ENCODE peak calls at places on chromosomes 1 and 21, in eight cellular contexts. G is psoas muscle, A is upper lobe of right lung, S is astrocyte, L is Peyer's patch, M is nephron progenitor cell, H is astrocyte of the spinal cord, I is transverse colon. U is an unnamed sample.

GRCh38 chr1:168708698-168709406 is 20.2 kb downstream of the DPT start:
- DNase-seq in I (no peak), L (no peak), H (no peak), G (no peak), S (no peak), M (no peak), A (no peak), U (no peak)

GRCh38 chr1:210557426-210558077 is 228.8 kb downstream of the HHAT start:
- DNase-seq in L (no peak), I (no peak), M (no peak), G (no peak), A (no peak), S (no peak), H (no peak), U (no peak)

GRCh38 chr1:198879711-198880306 is 241.0 kb downstream of the PTPRC start:
- DNase-seq in H (peak), S (peak), G (no peak), M (no peak), A (no peak), L (no peak), I (no peak), U (no peak)

GRCh38 chr21:41470054-41470453 is 37.9 kb downstream of the TMPRSS2 start:
- DNase-seq in A (no peak), G (no peak), S (no peak), H (no peak), M (no peak), L (peak), I (no peak), U (no peak)

GRCh38 chr1:44811714-44812151 is 3.4 kb downstream of the BTBD19 start:
- DNase-seq in L (peak), M (no peak), I (no peak), H (peak), S (peak), A (peak), G (no peak), U (no peak)

GRCh38 chr21:46550511-46550941 is 54.4 kb downstream of the S100B start:
- DNase-seq in L (no peak), A (no peak), G (no peak), H (no peak), I (no peak), M (no peak), S (no peak), U (no peak)

GRCh38 chr1:87980494-87980893 is 651.8 kb downstream of the LMO4 start:
- DNase-seq in I (no peak), L (no peak), G (no peak), H (no peak), M (no peak), A (no peak), S (no peak), U (no peak)

GRCh38 chr1:165288301-165289120 is 68.0 kb downstream of the LMX1A start:
- DNase-seq in A (no peak), H (no peak), S (no peak), M (peak), I (peak), L (no peak), G (no peak), U (no peak)

GRCh38 chr1:39047374-39048229 is 21.5 kb downstream of the NDUFS5 start:
- DNase-seq in I (no peak), A (no peak), S (peak), L (no peak), M (no peak), H (peak), G (peak), U (no peak)

GRCh38 chr1:100791586-100791985 is 72.0 kb downstream of the VCAM1 start:
- DNase-seq in H (no peak), S (peak), G (no peak), L (no peak), A (no peak), M (no peak), I (no peak), U (no peak)

GRCh38 chr1:53765656-53766055 is 26.7 kb upstream of the GLIS1 start:
- DNase-seq in A (no peak), G (no peak), I (no peak), L (no peak), H (peak), S (peak), M (no peak), U (no peak)

GRCh38 chr21:36400719-36401118 is 15.5 kb downstream of the CHAF1B start:
- DNase-seq in S (no peak), M (no peak), I (no peak), L (no peak), H (no peak), G (no peak), A (no peak), U (no peak)

GRCh38 chr21:37551406-37552355 is 185.1 kb downstream of the DYRK1A start:
- DNase-seq in M (no peak), I (no peak), A (no peak), L (no peak), H (peak), G (peak), S (no peak), U (no peak)

GRCh38 chr1:39105841-39106765 is 80.0 kb downstream of the NDUFS5 start:
- DNase-seq in M (peak), I (peak), A (peak), L (no peak), G (peak), H (peak), S (no peak), U (peak)

GRCh38 chr1:29655145-29655544 is 418.8 kb downstream of the PTPRU start:
- DNase-seq in I (no peak), G (no peak), S (no peak), A (no peak), L (no peak), M (no peak), H (no peak), U (no peak)

GRCh38 chr1:14435368-14436023 is 163.0 kb upstream of the KAZN start:
- DNase-seq in A (no peak), L (no peak), H (no peak), M (peak), S (no peak), G (no peak), I (no peak), U (no peak)

GRCh38 chr1:12275370-12275769 is 45.5 kb downstream of the VPS13D start:
- DNase-seq in G (peak), A (peak), M (peak), L (no peak), S (no peak), I (peak), H (peak), U (peak)

GRCh38 chr1:210516675-210517459 is 188.2 kb downstream of the HHAT start:
- DNase-seq in G (no peak), S (no peak), L (no peak), A (no peak), H (no peak), I (no peak), M (no peak), U (no peak)

GRCh38 chr21:44413566-44414290 is 41.6 kb upstream of the LRRC3 start:
- DNase-seq in S (no peak), M (no peak), I (no peak), A (peak), L (no peak), G (no peak), H (no peak), U (no peak)

GRCh38 chr21:21481238-21481637 is 483.0 kb downstream of the NCAM2 start:
- DNase-seq in A (no peak), I (no peak), H (no peak), M (no peak), S (no peak), G (no peak), L (no peak), U (no peak)

GRCh38 chr1:155911156-155912055 is at the start of gene RIT1:
- DNase-seq in S (peak), M (peak), L (peak), A (peak), I (peak), G (peak), H (peak), U (peak)

GRCh38 chr1:1090424-1091343 is 16.6 kb upstream of the RNF223 start:
- DNase-seq in H (no peak), G (no peak), M (no peak), L (peak), S (no peak), A (peak), I (peak), U (no peak)

GRCh38 chr1:228964178-228964819 is 229.0 kb downstream of the RHOU start:
- DNase-seq in G (peak), S (peak), L (no peak), A (no peak), H (peak), I (peak), M (no peak), U (no peak)

GRCh38 chr1:74799119-74799518 is 66.2 kb downstream of the TYW3 start:
- DNase-seq in G (no peak), H (no peak), S (no peak), L (no peak), I (no peak), M (no peak), A (no peak), U (no peak)

GRCh38 chr1:66696771-66697170 is 55.5 kb upstream of the DYNLT5 start:
- DNase-seq in H (no peak), G (no peak), A (no peak), S (no peak), L (no peak), I (no peak), M (no peak), U (no peak)

GRCh38 chr21:41786521-41786987 is 19.7 kb upstream of the RIPK4 start:
- DNase-seq in I (no peak), S (peak), M (no peak), H (peak), A (no peak), G (no peak), L (peak), U (no peak)

GRCh38 chr1:246617768-246618167 is 51.5 kb downstream of the CNST start:
- DNase-seq in I (no peak), L (no peak), G (no peak), M (no peak), A (no peak), S (no peak), H (no peak), U (no peak)

GRCh38 chr1:44250113-44250781 is 37.0 kb downstream of the DMAP1 start:
- DNase-seq in S (no peak), I (no peak), A (no peak), M (no peak), L (peak), G (no peak), H (no peak), U (no peak)

GRCh38 chr1:200886590-200886989 is 8.1 kb upstream of the INAVA start:
- DNase-seq in I (no peak), L (no peak), M (no peak), S (no peak), H (no peak), G (no peak), A (no peak), U (no peak)

GRCh38 chr1:119316870-119317416 is 51.6 kb upstream of the HAO2 start:
- DNase-seq in M (peak), H (no peak), L (no peak), S (no peak), I (no peak), G (no peak), A (no peak), U (peak)
- TF ChIP-seq CTCF in M (peak), H (peak), L (no peak), S (no peak), I (no peak), G (no peak), A (no peak), U (peak)

DNA sequence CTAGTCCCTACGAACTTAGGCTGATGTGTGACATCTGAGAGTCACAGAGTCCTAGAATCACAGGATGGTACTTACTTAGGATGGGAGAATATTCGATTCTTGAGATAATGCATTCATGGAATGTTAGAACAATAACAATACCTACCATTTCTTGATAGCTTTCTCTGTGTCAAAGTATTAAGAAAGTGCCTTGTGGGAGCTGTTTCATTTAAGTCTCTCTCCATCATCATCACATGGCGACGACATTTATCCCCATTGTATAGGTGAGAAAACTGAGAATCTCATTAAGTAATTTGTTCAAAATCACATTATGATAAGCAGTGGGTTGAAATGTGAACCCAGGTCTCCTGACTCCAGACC is 270.7 kb downstream of the TRABD2B start:
- DNase-seq in M (no peak), I (no peak), G (no peak), S (no peak), L (no peak), H (no peak), A (no peak), U (no peak)
- TF ChIP-seq CTCF in M (no peak), I (peak), G (no peak), S (no peak), L (no peak), H (no peak), A (no peak), U (no peak)

GRCh38 chr1:59212715-59213114 is 84.2 kb upstream of the FGGY start:
- DNase-seq in S (no peak), M (no peak), G (no peak), L (no peak), A (no peak), H (no peak), I (no peak), U (no peak)

GRCh38 chr1:59219926-59220325 is 77.0 kb upstream of the FGGY start:
- DNase-seq in A (no peak), L (no peak), M (no peak), H (no peak), I (no peak), G (no peak), S (no peak), U (no peak)

GRCh38 chr1:59214764-59215208 is 82.1 kb upstream of the FGGY start:
- DNase-seq in G (no peak), S (peak), A (peak), M (peak), H (peak), I (no peak), L (no peak), U (no peak)

GRCh38 chr1:59218521-59219236 is 78.2 kb upstream of the FGGY start:
- DNase-seq in G (no peak), M (no peak), I (no peak), S (peak), H (peak), L (no peak), A (no peak), U (no peak)

GRCh38 chr1:59215766-59216291 is 81.1 kb upstream of the FGGY start:
- DNase-seq in G (peak), M (no peak), H (no peak), I (no peak), L (no peak), A (no peak), S (no peak), U (no peak)
- TF ChIP-seq CTCF in G (no peak), M (no peak), H (no peak), I (no peak), L (no peak), A (no peak), S (no peak), U (no peak)

GRCh38 chr1:161054805-161055204 is 9.0 kb upstream of the USF1 start:
- DNase-seq in H (no peak), S (no peak), M (no peak), A (no peak), G (no peak), I (no peak), L (no peak), U (no peak)
- TF ChIP-seq CTCF in H (no peak), S (no peak), M (no peak), A (peak), G (no peak), I (no peak), L (no peak), U (no peak)

GRCh38 chr1:68281946-68282615 is 49.8 kb upstream of the WLS start:
- DNase-seq in A (no peak), L (no peak), M (no peak), I (no peak), G (no peak), H (no peak), S (no peak), U (no peak)
- TF ChIP-seq CTCF in A (no peak), L (no peak), M (no peak), I (no peak), G (no peak), H (peak), S (no peak), U (no peak)

DNA sequence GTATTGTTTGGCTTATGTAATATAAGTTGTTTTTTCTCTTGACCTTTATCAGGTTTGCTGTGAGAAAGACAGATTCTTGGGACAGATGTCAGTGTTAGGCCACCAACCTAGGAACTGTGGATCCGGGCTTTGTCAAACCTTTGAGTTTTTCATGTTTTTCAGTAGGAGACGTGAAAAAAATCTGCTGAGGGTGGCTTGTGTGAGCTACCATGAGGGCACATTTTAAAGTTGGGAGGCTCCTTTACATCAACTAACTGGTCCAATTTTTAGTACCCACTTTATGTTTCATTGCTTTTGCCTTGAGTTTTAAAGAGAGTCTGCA is 801 bp downstream of the RPS6KC1 start:
- DNase-seq in S (no peak), L (no peak), I (no peak), G (no peak), H (no peak), A (no peak), M (no peak), U (no peak)
- TF ChIP-seq CTCF in S (no peak), L (no peak), I (no peak), G (no peak), H (no peak), A (no peak), M (no peak), U (no peak)

GRCh38 chr1:64265141-64265540 is 61.7 kb downstream of the UBE2U start:
- DNase-seq in A (no peak), M (no peak), I (no peak), H (no peak), G (no peak), S (no peak), L (no peak), U (no peak)

GRCh38 chr1:64268653-64269557 is 65.5 kb downstream of the UBE2U start:
- DNase-seq in M (peak), L (no peak), A (no peak), S (peak), I (peak), G (peak), H (peak), U (peak)

GRCh38 chr1:64263856-64264255 is 60.4 kb downstream of the UBE2U start:
- DNase-seq in G (no peak), M (no peak), L (no peak), I (no peak), A (no peak), H (no peak), S (no peak), U (no peak)

GRCh38 chr1:64266941-64267340 is 63.5 kb downstream of the UBE2U start:
- DNase-seq in H (no peak), A (no peak), L (no peak), I (no peak), G (no peak), M (no peak), S (no peak), U (no peak)

GRCh38 chr1:64269558-64269884 is 66.1 kb downstream of the UBE2U start:
- DNase-seq in S (no peak), H (no peak), M (no peak), L (no peak), I (no peak), A (no peak), G (no peak), U (no peak)
- TF ChIP-seq CTCF in S (no peak), H (no peak), M (no peak), L (no peak), I (no peak), A (no peak), G (no peak), U (no peak)

GRCh38 chr1:58432813-58433668 is 113.5 kb downstream of the OMA1 start:
- DNase-seq in L (no peak), A (no peak), H (peak), S (peak), M (peak), G (no peak), I (no peak), U (peak)
- TF ChIP-seq CTCF in L (no peak), A (no peak), H (no peak), S (no peak), M (no peak), G (no peak), I (no peak), U (no peak)